ENCODE peak calls at places on chromosomes 3 and 15, in four cellular contexts. X is T follicular helper cell, V is mucosa of gallbladder, Z is NCI-H1694 treated with DMSO at 0.1 percent for 48 hours. W is an unnamed sample.
A peak's percentile ranks its signal among the peaks of the same experiment; 100 is the strongest.

GRCh38 chr3:106457278-106458210 is 588.7 kb upstream of the CBLB start:
- DNase-seq in X (no peak), V (no peak), Z (peak; percentile 79), W (no peak)

GRCh38 chr15:37678124-37678523 is 256.3 kb upstream of the TMCO5A start:
- DNase-seq in X (no peak), V (no peak), Z (no peak), W (no peak)

GRCh38 chr15:39511000-39511914 is 69.6 kb upstream of the THBS1 start:
- DNase-seq in X (no peak), V (peak; percentile 24), Z (no peak), W (peak; percentile 73)

GRCh38 chr3:36701903-36702374 is 62.4 kb downstream of the DCLK3 start:
- DNase-seq in X (no peak), V (no peak), Z (no peak), W (no peak)

GRCh38 chr15:76058714-76059319 is 968 bp upstream of the TMEM266 start:
- DNase-seq in X (no peak), V (no peak), Z (peak; percentile 13), W (peak; percentile 25)

GRCh38 chr3:14889943-14890342 is 57.4 kb upstream of the NR2C2 start:
- DNase-seq in X (no peak), V (no peak), Z (no peak), W (no peak)

GRCh38 chr3:129010316-129010956 is 9.3 kb downstream of the EFCC1 start:
- DNase-seq in X (no peak), V (no peak), Z (no peak), W (no peak)

GRCh38 chr15:72368895-72369294 is 6.9 kb downstream of the HEXA start:
- DNase-seq in X (no peak), V (no peak), Z (no peak), W (peak; percentile 56)

GRCh38 chr3:22980346-22980745 is 222.8 kb upstream of the UBE2E2 start:
- DNase-seq in X (no peak), V (no peak), Z (no peak), W (no peak)

GRCh38 chr3:107938128-107938527 is 152.7 kb downstream of the CD47 start:
- DNase-seq in X (no peak), V (peak; percentile 28), Z (peak; percentile 23), W (no peak)

GRCh38 chr15:81106560-81106959 is 27.5 kb upstream of the CFAP161 start:
- DNase-seq in X (no peak), V (peak; percentile 60), Z (peak; percentile 60), W (peak; percentile 42)

GRCh38 chr3:14322667-14323295 is 79.6 kb upstream of the SLC6A6 start:
- DNase-seq in X (no peak), V (no peak), Z (no peak), W (peak; percentile 28)

GRCh38 chr3:143974181-143974876 is 2.7 kb downstream of the DIPK2A start:
- DNase-seq in X (no peak), V (no peak), Z (no peak), W (no peak)

GRCh38 chr3:119085070-119085439 is 50.4 kb upstream of the IGSF11 start:
- DNase-seq in X (no peak), V (no peak), Z (no peak), W (no peak)

GRCh38 chr3:123229145-123229544 is 27.4 kb downstream of the SEC22A start:
- DNase-seq in X (no peak), V (no peak), Z (no peak), W (no peak)

GRCh38 chr3:124137264-124137663 is 145.3 kb upstream of the ROPN1 start:
- DNase-seq in X (no peak), V (no peak), Z (no peak), W (no peak)

GRCh38 chr3:44013967-44014366 is 227.7 kb upstream of the TOPAZ1 start:
- DNase-seq in X (no peak), V (no peak), Z (no peak), W (no peak)

GRCh38 chr15:90142216-90143175 is 40.2 kb upstream of the IDH2 start:
- DNase-seq in X (peak; percentile 41), V (no peak), Z (no peak), W (no peak)

GRCh38 chr3:14460342-14461005 is 58.1 kb downstream of the SLC6A6 start:
- DNase-seq in X (no peak), V (peak; percentile 91), Z (no peak), W (peak; percentile 76)